ENCODE peak calls at places on chromosome 4, in five cellular contexts. K is BE2C, Y is GOT3, P is RCC 7860, C is HFF-Myc. J is an unnamed sample.

GRCh38 chr4:183828125-183828524 is 77.0 kb upstream of the STOX2 start:
- DNase-seq in K (no peak), Y (no peak), P (no peak), C (no peak), J (no peak)

GRCh38 chr4:5460106-5460801 is 248.1 kb downstream of the EVC2 start:
- DNase-seq in K (peak), Y (no peak), P (no peak), C (no peak), J (no peak)

GRCh38 chr4:157895205-157895604 is 277.6 kb downstream of the GASK1B start:
- DNase-seq in K (no peak), Y (no peak), P (no peak), C (no peak), J (no peak)

GRCh38 chr4:94032754-94033153 is 174.9 kb upstream of the SMARCAD1 start:
- DNase-seq in K (peak), Y (no peak), P (no peak), C (no peak), J (no peak)

GRCh38 chr4:6224725-6225124 is 24.4 kb upstream of the JAKMIP1 start:
- DNase-seq in K (no peak), Y (no peak), P (no peak), C (no peak), J (no peak)

GRCh38 chr4:120517966-120518365 is 404.6 kb downstream of the PRDM5 start:
- DNase-seq in K (peak), Y (peak), P (peak), C (peak), J (peak)

GRCh38 chr4:38322709-38323108 is 341.3 kb upstream of the KLF3 start:
- DNase-seq in K (no peak), Y (no peak), P (peak), C (peak), J (peak)

GRCh38 chr4:143616771-143617170 is 83.7 kb downstream of the FREM3 start:
- DNase-seq in K (no peak), Y (no peak), P (peak), C (peak), J (peak)

GRCh38 chr4:65083076-65083475 is 587.2 kb downstream of the EPHA5 start:
- DNase-seq in K (no peak), Y (no peak), P (no peak), C (no peak), J (no peak)

GRCh38 chr4:147327322-147327721 is 153.6 kb upstream of the EDNRA start:
- DNase-seq in K (no peak), Y (no peak), P (no peak), C (no peak), J (no peak)

GRCh38 chr4:144734522-144734921 is 88.6 kb downstream of the HHIP start:
- DNase-seq in K (no peak), Y (no peak), P (peak), C (peak), J (peak)

GRCh38 chr4:183541081-183542045 is 36.5 kb downstream of the ING2 start:
- DNase-seq in K (no peak), Y (no peak), P (no peak), C (no peak), J (no peak)

GRCh38 chr4:36006226-36006625 is 238.1 kb downstream of the ARAP2 start:
- DNase-seq in K (no peak), Y (no peak), P (peak), C (no peak), J (no peak)